ENCODE peak calls at places on chromosome 4, in ten cellular contexts. X, R, M, Y, N, Q, G, S, K and V are unnamed samples. For H3K36me3, the result is how much of the 10 kb centered on the place peaks cover.

GRCh38 chr4:153757407-153757806 is 2.4 kb downstream of the RNF175 start:
- DNase-seq in X (no peak), R (no peak), K (no peak), G (no peak), S (no peak), Q (no peak), M (no peak), N (no peak), Y (no peak), V (no peak)

GRCh38 chr4:61200991-61201526 is 933 bp downstream of the ADGRL3 start:
- DNase-seq in K (no peak), Y (no peak), S (no peak), N (no peak), G (no peak), Q (peak), X (peak), R (no peak), M (no peak), V (peak)

GRCh38 chr4:8746523-8747466 is 124.8 kb downstream of the HMX1 start:
- DNase-seq in N (no peak), Q (no peak), K (no peak), R (no peak), X (no peak), G (no peak), M (no peak), Y (no peak), S (no peak), V (peak)

GRCh38 chr4:47639531-47639930 is 154.5 kb downstream of the ATP10D start:
- DNase-seq in N (no peak), Q (peak), K (no peak), M (no peak), S (no peak), Y (no peak), R (peak), X (no peak), G (no peak), V (no peak)

GRCh38 chr4:91653067-91653466 is 650.7 kb upstream of the GRID2 start:
- DNase-seq in G (no peak), M (no peak), K (no peak), S (no peak), Q (no peak), Y (no peak), N (no peak), X (no peak), R (no peak), V (no peak)

GRCh38 chr4:177175473-177175872 is 134.2 kb upstream of the NEIL3 start:
- DNase-seq in Q (no peak), R (no peak), K (no peak), S (no peak), Y (no peak), N (no peak), G (no peak), M (no peak), X (no peak), V (no peak)

GRCh38 chr4:134072137-134072536 is 129.5 kb downstream of the PABPC4L start:
- DNase-seq in R (no peak), X (no peak), G (no peak), M (no peak), K (no peak), Q (no peak), N (no peak), S (no peak), Y (no peak), V (no peak)

GRCh38 chr4:7656244-7656800 is 221.6 kb upstream of the PSAPL1 start:
- DNase-seq in R (no peak), X (no peak), G (no peak), K (no peak), Y (no peak), N (no peak), Q (no peak), M (no peak), S (no peak), V (peak)

DNA sequence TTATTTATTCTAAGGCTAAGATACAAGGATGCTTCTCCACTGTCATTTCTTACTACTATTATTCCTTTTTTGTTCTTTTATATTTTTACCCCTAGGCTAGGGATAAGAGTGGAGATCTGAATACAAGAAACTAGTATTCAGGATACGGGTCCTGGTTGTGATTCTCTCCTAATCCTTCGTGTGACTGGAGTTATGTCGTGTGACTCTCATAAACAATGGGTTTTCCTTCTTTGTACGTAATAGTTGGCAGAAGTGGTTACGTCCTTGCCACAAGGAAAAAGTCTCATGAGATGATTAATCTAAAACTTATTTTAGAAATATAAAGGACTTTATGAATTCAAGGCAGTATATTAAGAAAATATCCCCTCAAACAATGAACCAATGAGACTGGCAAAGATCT is 497.2 kb upstream of the FAM241A start:
- DNase-seq in N (no peak), Y (no peak), S (no peak), R (no peak), X (no peak), M (no peak), Q (no peak), G (no peak), K (no peak), V (no peak)
- H3K36me3 ChIP-seq in N (under half), Y (under half), S (under half), R (under half), X (under half), M (under half), Q (under half), G (under half), K (under half), V (under half)

GRCh38 chr4:13988347-13989265 is 361.1 kb upstream of the BOD1L1 start:
- DNase-seq in X (no peak), K (no peak), M (no peak), Y (no peak), Q (peak), G (no peak), N (peak), S (peak), R (no peak), V (peak)
- H3K4me3 ChIP-seq in X (no peak), K (no peak), M (no peak), Y (no peak), Q (no peak), G (no peak), N (no peak), S (no peak), R (no peak), V (no peak)

DNA sequence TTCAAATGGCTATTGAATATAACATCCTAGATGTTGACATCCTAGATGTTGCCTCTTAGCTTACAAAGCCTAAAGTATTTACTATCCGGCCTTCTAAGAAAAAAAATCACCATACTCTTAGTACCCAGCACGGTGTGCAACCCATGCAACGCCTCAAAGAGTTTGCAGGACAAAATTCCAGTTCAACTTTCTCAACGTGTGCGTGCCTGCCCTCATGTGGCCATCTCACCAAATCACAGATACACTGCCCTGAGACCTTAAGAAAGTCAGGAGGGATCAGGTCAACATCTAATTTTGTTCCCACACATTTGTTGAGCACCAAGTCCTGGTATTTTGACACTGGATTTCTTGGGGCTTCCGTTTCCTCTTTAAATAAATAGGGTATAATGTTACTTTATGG is 68.3 kb downstream of the CRMP1 start:
- DNase-seq in K (no peak), Q (peak), S (peak), Y (no peak), X (peak), R (peak), N (no peak), G (no peak), M (no peak), V (no peak)
- H3K36me3 ChIP-seq in K (under half), Q (half or more), S (under half), Y (under half), X (under half), R (under half), N (under half), G (under half), M (under half), V (under half)

GRCh38 chr4:57078685-57079521 is 31.3 kb downstream of the IGFBP7 start:
- DNase-seq in R (no peak), Y (no peak), N (no peak), X (peak), Q (peak), S (no peak), M (peak), G (no peak), K (no peak), V (no peak)
- H3K4me3 ChIP-seq in R (no peak), Y (no peak), N (no peak), X (peak), Q (no peak), S (no peak), M (peak), G (no peak), K (no peak), V (no peak)

GRCh38 chr4:78478523-78478922 is 73.0 kb upstream of the ANXA3 start:
- DNase-seq in Q (no peak), K (no peak), X (no peak), R (no peak), S (no peak), G (no peak), N (no peak), M (no peak), Y (no peak), V (no peak)
- H3K36me3 ChIP-seq in Q (under half), K (under half), X (under half), R (under half), S (under half), G (under half), N (under half), M (under half), Y (under half), V (under half)